ENCODE peak calls at places on chromosomes 6 and 20, in five cellular contexts. O is HTR-8/SVneo, G is GM10248, P is endothelial cell, Y is HuH-7. T is an unnamed sample.

GRCh38 chr20:36658300-36658699 is 12.3 kb upstream of the SLA2 start:
- DNase-seq in O (no peak), G (no peak), P (no peak), Y (no peak), T (no peak)

GRCh38 chr6:111724505-111724904 is 118.8 kb upstream of the TRAF3IP2 start:
- DNase-seq in O (no peak), G (peak; percentile 62), P (no peak), Y (no peak), T (no peak)

GRCh38 chr6:150934380-150934779 is 68.9 kb downstream of the MTHFD1L start:
- DNase-seq in O (no peak), G (no peak), P (no peak), Y (no peak), T (no peak)

GRCh38 chr6:142013286-142013685 is 119.4 kb upstream of the GJE1 start:
- DNase-seq in O (peak; percentile 20), G (no peak), P (no peak), Y (no peak), T (no peak)

GRCh38 chr6:36368921-36369880 is 18.3 kb downstream of the ETV7 start:
- DNase-seq in O (no peak), G (no peak), P (no peak), Y (no peak), T (peak; percentile 82)

GRCh38 chr6:120354452-120355098 is 979.7 kb downstream of the TBC1D32 start:
- DNase-seq in O (no peak), G (no peak), P (no peak), Y (no peak), T (no peak)

GRCh38 chr20:21522479-21523397 is 8.9 kb upstream of the NKX2-2 start:
- DNase-seq in O (no peak), G (no peak), P (no peak), Y (no peak), T (no peak)

GRCh38 chr6:81238390-81238789 is 514.1 kb downstream of the TENT5A start:
- DNase-seq in O (no peak), G (no peak), P (no peak), Y (no peak), T (no peak)

GRCh38 chr6:166258854-166259276 is 49.3 kb downstream of the PRR18 start:
- DNase-seq in O (no peak), G (no peak), P (no peak), Y (no peak), T (no peak)

GRCh38 chr20:5703542-5704215 is 46.5 kb upstream of the SHLD1 start:
- DNase-seq in O (no peak), G (no peak), P (no peak), Y (no peak), T (peak; percentile 15)

GRCh38 chr6:105108631-105109262 is 71.1 kb downstream of the POPDC3 start:
- DNase-seq in O (no peak), G (no peak), P (no peak), Y (no peak), T (no peak)

GRCh38 chr20:44632103-44632752 is 19.3 kb downstream of the ADA start:
- DNase-seq in O (no peak), G (no peak), P (no peak), Y (no peak), T (no peak)

GRCh38 chr6:36544228-36544627 is 3.1 kb downstream of the STK38 start:
- DNase-seq in O (no peak), G (peak; percentile 40), P (no peak), Y (no peak), T (no peak)

GRCh38 chr20:59047938-59048680 is 5.5 kb upstream of the PRELID3B start:
- DNase-seq in O (no peak), G (no peak), P (no peak), Y (no peak), T (no peak)

GRCh38 chr6:16450821-16451220 is 212.4 kb downstream of the GMPR start:
- DNase-seq in O (peak; percentile 18), G (no peak), P (no peak), Y (no peak), T (no peak)

GRCh38 chr6:170043881-170044790 is 246.7 kb downstream of the DLL1 start:
- DNase-seq in O (no peak), G (no peak), P (no peak), Y (no peak), T (no peak)

GRCh38 chr6:92050216-92050615 is 1369.1 kb downstream of the EPHA7 start:
- DNase-seq in O (no peak), G (no peak), P (no peak), Y (no peak), T (no peak)

GRCh38 chr6:138285800-138286199 is 67.5 kb upstream of the PBOV1 start:
- DNase-seq in O (no peak), G (no peak), P (no peak), Y (peak; percentile 45), T (no peak)

GRCh38 chr6:35258858-35259193 is 709 bp upstream of the ZNF76 start:
- DNase-seq in O (peak; percentile 68), G (peak; percentile 57), P (peak; percentile 52), Y (peak; percentile 42), T (no peak)

GRCh38 chr20:34622821-34623451 is 54.0 kb downstream of the PIGU start:
- DNase-seq in O (no peak), G (no peak), P (no peak), Y (no peak), T (no peak)

GRCh38 chr20:5180933-5181332 is 54.1 kb downstream of the CDS2 start:
- DNase-seq in O (no peak), G (no peak), P (no peak), Y (no peak), T (no peak)

GRCh38 chr6:113829702-113830058 is 27.5 kb upstream of the MARCKS start:
- DNase-seq in O (no peak), G (no peak), P (no peak), Y (no peak), T (no peak)

GRCh38 chr6:158536084-158536890 is 23.6 kb upstream of the TMEM181 start:
- DNase-seq in O (peak; percentile 74), G (peak; percentile 86), P (peak; percentile 89), Y (peak; percentile 92), T (peak; percentile 81)

GRCh38 chr6:146670161-146670560 is 71.4 kb downstream of the ADGB start:
- DNase-seq in O (no peak), G (no peak), P (no peak), Y (no peak), T (no peak)

GRCh38 chr6:129115491-129115890 is 232.6 kb downstream of the LAMA2 start:
- DNase-seq in O (no peak), G (no peak), P (no peak), Y (no peak), T (no peak)

GRCh38 chr20:50504231-50504823 is 5.9 kb upstream of the PTPN1 start:
- DNase-seq in O (peak; percentile 74), G (no peak), P (no peak), Y (no peak), T (no peak)

GRCh38 chr6:40954446-40955180 is 84.4 kb downstream of the UNC5CL start:
- DNase-seq in O (no peak), G (no peak), P (no peak), Y (no peak), T (peak; percentile 27)

GRCh38 chr6:125598422-125598821 is 151.0 kb upstream of the HEY2 start:
- DNase-seq in O (no peak), G (no peak), P (no peak), Y (no peak), T (peak; percentile 79)

GRCh38 chr6:145814035-145814500 is 527 bp downstream of the FBXO30 start:
- DNase-seq in O (peak; percentile 23), G (no peak), P (no peak), Y (peak; percentile 41), T (peak; percentile 47)

GRCh38 chr20:25526446-25526845 is 58.9 kb downstream of the NINL start:
- DNase-seq in O (no peak), G (no peak), P (no peak), Y (no peak), T (no peak)

GRCh38 chr6:113860165-113860955 is 3.2 kb downstream of the MARCKS start:
- DNase-seq in O (no peak), G (no peak), P (peak; percentile 49), Y (no peak), T (no peak)

GRCh38 chr20:63534831-63535651 is 2.1 kb downstream of the PTK6 start:
- DNase-seq in O (no peak), G (no peak), P (peak; percentile 5), Y (no peak), T (no peak)

GRCh38 chr20:62754122-62754990 is 41.9 kb upstream of the MRGBP start:
- DNase-seq in O (no peak), G (no peak), P (no peak), Y (no peak), T (no peak)

T was measured in SJCRH30.